ENCODE peak calls at places on chromosomes 12 and 14, in four cellular contexts. A is endothelial cell of umbilical vein, Y is heart left ventricle, T is tibial nerve. N is an unnamed sample.

GRCh38 chr12:43937947-43938346 is 102.1 kb downstream of the TMEM117 start:
- DNase-seq in A (peak; percentile 4), Y (no peak), T (no peak), N (no peak)

GRCh38 chr14:92880851-92881250 is 42.1 kb upstream of the CHGA start:
- DNase-seq in A (peak; percentile 20), Y (no peak), T (no peak), N (no peak)

GRCh38 chr12:113221997-113222729 is 899 bp downstream of the TPCN1 start:
- DNase-seq in Y (no peak), A (peak; percentile 35), T (no peak), N (peak; percentile 41)

GRCh38 chr12:88951860-88952483 is 371.7 kb upstream of the KITLG start:
- DNase-seq in Y (no peak), A (peak; percentile 10), T (no peak), N (no peak)

GRCh38 chr12:121992059-121992879 is 29.4 kb upstream of the BCL7A start:
- DNase-seq in Y (no peak), T (no peak), A (peak; percentile 97), N (no peak)

GRCh38 chr12:58588771-58589170 is 331.5 kb downstream of the LRIG3 start:
- DNase-seq in Y (no peak), A (no peak), T (no peak), N (no peak)

GRCh38 chr12:2129076-2129475 is 76.3 kb downstream of the CACNA1C start:
- DNase-seq in A (no peak), T (no peak), Y (no peak), N (no peak)

GRCh38 chr12:57299514-57300016 is 48.6 kb upstream of the STAC3 start:
- DNase-seq in A (no peak), T (no peak), Y (no peak), N (no peak)

GRCh38 chr12:64663019-64663418 is 52.7 kb downstream of the RASSF3 start:
- DNase-seq in A (no peak), Y (no peak), T (no peak), N (no peak)

GRCh38 chr12:64656429-64656828 is 46.1 kb downstream of the RASSF3 start:
- DNase-seq in T (no peak), Y (no peak), A (peak; percentile 33), N (no peak)

GRCh38 chr12:64655141-64655540 is 44.8 kb downstream of the RASSF3 start:
- DNase-seq in T (no peak), Y (no peak), A (no peak), N (no peak)

GRCh38 chr12:64660237-64661018 is 50.1 kb downstream of the RASSF3 start:
- DNase-seq in A (no peak), T (no peak), Y (no peak), N (no peak)

DNA sequence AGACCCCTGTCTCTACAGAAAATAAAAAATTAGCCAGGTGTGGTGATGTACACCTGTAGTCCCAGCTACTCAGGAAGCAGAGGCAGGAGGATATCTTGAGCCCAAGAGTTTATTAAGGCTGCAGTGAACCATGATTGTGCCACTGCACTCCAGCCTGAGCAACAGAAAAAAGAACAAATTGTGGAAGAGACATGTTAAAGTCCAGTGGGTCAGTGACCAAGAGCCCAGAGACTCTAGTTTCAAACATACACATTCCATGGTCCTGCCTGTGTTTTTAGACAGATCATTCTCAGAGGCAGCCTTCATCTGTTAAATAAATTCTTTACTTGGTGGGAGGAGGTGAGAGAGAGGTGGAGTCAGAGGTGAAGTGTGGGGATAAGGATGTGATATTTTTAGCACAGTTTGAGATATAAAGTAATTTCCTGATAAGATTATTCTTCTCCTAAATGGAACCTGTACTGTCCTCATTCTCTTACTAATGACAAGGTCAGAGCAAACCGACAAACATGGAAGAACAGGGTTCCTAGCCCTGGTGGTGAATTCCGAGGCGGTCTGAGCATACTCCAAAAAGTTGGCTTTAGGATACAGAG is 48.7 kb downstream of the RASSF3 start:
- DNase-seq in T (no peak), A (no peak), Y (no peak), N (no peak)
- H3K4me1 ChIP-seq in T (no peaks in the 10 kb centered on the region), A (peaks cover 12% of the 10 kb centered on the region), Y (peaks cover 74% of the 10 kb centered on the region), N (peaks cover 100% of the 10 kb centered on the region)

DNA sequence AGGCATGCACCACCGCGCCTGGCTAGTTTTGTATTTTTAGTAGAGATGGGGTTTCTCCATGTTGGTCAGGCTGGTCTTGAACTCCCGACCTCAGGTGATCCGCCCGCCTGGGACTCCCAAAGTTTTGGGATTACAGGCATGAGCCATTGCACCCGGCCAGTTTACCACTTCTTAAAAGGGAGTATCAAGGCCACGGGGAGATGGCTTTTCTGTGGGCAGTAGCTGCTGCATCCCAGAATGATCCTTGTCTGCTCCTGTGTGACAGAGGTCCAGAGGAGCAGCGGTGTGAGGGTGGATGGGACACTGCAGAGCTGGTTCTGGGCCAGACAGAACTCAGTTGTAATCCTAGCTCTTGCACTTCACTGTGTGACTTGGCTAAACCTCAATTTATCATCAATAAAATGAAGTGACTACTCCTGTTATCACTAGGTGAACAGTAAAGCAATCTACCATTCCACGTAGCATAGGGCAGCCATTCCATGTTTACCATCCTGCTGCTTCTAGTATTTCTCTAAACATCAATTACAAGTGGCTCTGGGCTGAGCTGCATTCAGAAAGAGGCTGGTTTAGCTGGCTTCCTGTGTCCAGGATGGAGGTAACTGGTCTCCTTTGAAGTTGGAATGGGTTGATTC is 3.0 kb upstream of the NPFF start:
- DNase-seq in T (no peak), Y (no peak), A (no peak), N (no peak)
- H3K36me3 ChIP-seq in T (peaks cover 14% of the 10 kb centered on the region), Y (peaks cover 9% of the 10 kb centered on the region), A (peaks cover 42% of the 10 kb centered on the region), N (peaks cover 85% of the 10 kb centered on the region)

GRCh38 chr14:69767369-69767999 is 542 bp downstream of the SRSF5 start:
- DNase-seq in A (peak; percentile 94), Y (peak; percentile 94), T (peak; percentile 75), N (peak; percentile 97)
- TF ChIP-seq POLR2A in A (no peak), Y (no peak), T (peak; percentile 10), N (peak; percentile 62)

GRCh38 chr12:46452061-46452615 is 79.6 kb upstream of the SLC38A2 start:
- DNase-seq in Y (no peak), A (peak; percentile 62), T (no peak), N (no peak)

GRCh38 chr12:46452776-46453175 is 80.2 kb upstream of the SLC38A2 start:
- DNase-seq in T (no peak), A (no peak), Y (no peak), N (no peak)

GRCh38 chr12:46450279-46450748 is 77.7 kb upstream of the SLC38A2 start:
- DNase-seq in Y (peak; percentile 76), A (peak; percentile 73), T (peak; percentile 59), N (no peak)

GRCh38 chr12:46449856-46450255 is 77.3 kb upstream of the SLC38A2 start:
- DNase-seq in A (peak; percentile 45), Y (no peak), T (no peak), N (no peak)

DNA sequence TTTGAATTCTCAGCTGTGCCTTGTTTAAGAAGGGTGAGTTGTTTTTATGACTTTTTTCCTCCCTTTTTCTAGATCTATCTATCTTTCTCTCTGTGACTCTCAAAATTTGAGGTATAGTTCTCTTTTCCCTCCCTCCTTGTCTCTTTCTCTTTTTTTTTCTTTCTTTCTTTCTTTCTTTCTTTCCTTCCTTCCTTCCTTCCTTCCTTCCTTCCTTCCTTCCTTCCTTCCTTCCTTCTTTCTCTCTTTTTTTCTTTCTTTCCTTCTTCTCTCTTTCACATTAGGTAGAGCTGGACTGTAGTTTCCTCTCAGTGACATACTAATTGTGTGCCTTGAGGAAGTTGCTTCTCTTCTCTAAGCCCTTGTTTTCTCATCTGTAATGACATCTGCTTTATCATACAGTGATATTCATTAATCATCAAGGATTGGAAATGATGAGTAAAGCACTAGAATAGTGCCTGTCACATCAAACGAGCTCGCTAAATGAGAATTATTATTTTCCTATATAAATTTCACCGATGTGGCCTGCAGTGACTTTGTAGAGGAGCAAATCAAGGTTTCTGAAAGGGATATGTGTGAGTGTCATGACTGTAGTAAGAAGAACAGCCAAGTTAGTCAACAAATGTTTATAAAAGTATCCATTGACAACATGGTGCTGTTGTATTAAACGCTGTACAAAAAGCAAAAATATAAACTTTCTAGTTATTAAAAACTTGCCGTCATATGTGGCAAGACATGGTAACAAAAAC is 78.9 kb upstream of the SLC38A2 start:
- DNase-seq in T (no peak), Y (no peak), A (no peak), N (no peak)
- H3K4me1 ChIP-seq in T (no peaks in the 10 kb centered on the region), Y (peaks cover 34% of the 10 kb centered on the region), A (peaks cover 53% of the 10 kb centered on the region), N (no peaks in the 10 kb centered on the region)

GRCh38 chr14:100911665-100912316 is 8.3 kb upstream of the RTL1 start:
- DNase-seq in Y (no peak), A (no peak), T (no peak), N (no peak)

GRCh38 chr14:100907240-100907639 is 3.7 kb upstream of the RTL1 start:
- DNase-seq in T (no peak), A (no peak), Y (no peak), N (no peak)

GRCh38 chr14:100910888-100911664 is 7.6 kb upstream of the RTL1 start:
- DNase-seq in T (no peak), A (no peak), Y (no peak), N (no peak)

GRCh38 chr14:100906420-100906819 is 2.9 kb upstream of the RTL1 start:
- DNase-seq in T (no peak), Y (no peak), A (no peak), N (no peak)

GRCh38 chr14:100909439-100909838 is 5.9 kb upstream of the RTL1 start:
- DNase-seq in Y (no peak), T (no peak), A (no peak), N (no peak)
- H3K36me3 ChIP-seq in Y (no peaks in the 10 kb centered on the region), T (no peaks in the 10 kb centered on the region), A (peaks cover 19% of the 10 kb centered on the region), N (no peaks in the 10 kb centered on the region)

GRCh38 chr14:103562385-103563088 is at the start of the genes BAG5 and COA8:
- DNase-seq in Y (peak; percentile 90), T (peak; percentile 65), A (peak; percentile 86), N (peak; percentile 98)
- TF ChIP-seq POLR2A in Y (peak; percentile 23), T (peak; percentile 63), A (peak; percentile 36), N (no peak)

GRCh38 chr12:49511410-49511809 is 27.4 kb upstream of the KCNH3 start:
- DNase-seq in Y (no peak), A (no peak), T (no peak), N (no peak)
- H3K4me1 ChIP-seq in Y (no peaks in the 10 kb centered on the region), A (peaks cover 49% of the 10 kb centered on the region), T (no peaks in the 10 kb centered on the region), N (no peaks in the 10 kb centered on the region)

DNA sequence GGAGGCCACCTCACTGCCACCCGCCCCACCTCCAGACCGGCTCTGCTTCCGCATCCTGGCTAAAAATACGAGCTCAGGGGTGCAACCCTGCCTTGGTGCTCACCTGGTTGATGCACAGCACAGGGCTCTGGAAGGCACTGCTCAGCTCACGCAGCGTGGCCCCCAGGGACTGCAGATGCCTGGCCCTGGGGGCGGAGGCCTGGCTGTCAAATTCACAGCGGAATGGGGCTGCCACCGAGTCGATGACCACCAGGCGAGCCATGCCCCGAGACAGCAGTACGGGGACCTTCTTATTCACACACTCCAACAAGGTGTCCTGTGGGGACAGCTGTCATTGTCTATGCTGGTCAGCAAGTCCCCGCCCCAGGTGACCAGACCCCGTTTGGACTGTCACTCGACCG is 16.0 kb downstream of the XRCC3 start:
- DNase-seq in A (no peak), T (no peak), Y (no peak), N (no peak)
- H3K36me3 ChIP-seq in A (peaks cover 27% of the 10 kb centered on the region), T (peaks cover 3% of the 10 kb centered on the region), Y (peaks cover 16% of the 10 kb centered on the region), N (peaks cover 96% of the 10 kb centered on the region)

GRCh38 chr14:24215495-24216344 is at the start of gene MDP1:
- DNase-seq in Y (peak; percentile 87), T (peak; percentile 82), A (peak; percentile 91), N (peak; percentile 97)
- TF ChIP-seq POLR2A in Y (no peak), T (peak; percentile 77), A (peak; percentile 88), N (no peak)

DNA sequence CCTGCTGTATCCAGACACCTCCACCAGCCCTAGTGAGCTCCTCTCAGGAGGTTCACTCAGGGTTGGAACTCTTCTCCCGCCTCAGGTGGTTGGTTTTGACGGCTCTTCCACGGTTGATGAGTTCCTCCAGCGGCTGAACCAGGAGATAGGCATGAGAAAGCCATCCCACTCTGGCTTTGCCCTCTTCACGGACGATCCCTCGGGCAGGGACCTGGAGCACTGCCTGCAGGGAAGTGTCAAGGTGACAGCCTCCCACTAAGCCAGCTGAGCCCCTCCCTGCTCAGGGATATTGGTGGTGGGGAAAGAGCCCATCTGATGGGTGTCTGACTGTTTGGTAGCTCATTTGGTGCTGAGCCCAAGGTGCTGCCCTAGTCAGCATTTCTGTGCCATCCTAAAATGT is 20.4 kb downstream of the PIGH start:
- DNase-seq in A (no peak), Y (no peak), T (no peak), N (peak; percentile 51)
- H3K4me1 ChIP-seq in A (no peaks in the 10 kb centered on the region), Y (no peaks in the 10 kb centered on the region), T (no peaks in the 10 kb centered on the region), N (no peaks in the 10 kb centered on the region)

N was measured in spleen.